ENCODE peak calls at places on chromosomes 5 and 9, in eight cellular contexts. D is choroid plexus epithelial cell, L is body of pancreas, R is fibroblast of lung, P is testis, Z is WERI-Rb-1, C is stomach, G is prostate gland. T is an unnamed sample.
A peak's percentile ranks its signal among the peaks of the same experiment; 100 is the strongest.

GRCh38 chr5:165397521-165397920 is 1892.1 kb downstream of the MAT2B start:
- DNase-seq in D (no peak), L (peak; percentile 62), R (no peak), P (no peak), Z (no peak), C (peak; percentile 54), G (no peak), T (no peak)

GRCh38 chr5:112957970-112958773 is 18.4 kb upstream of the DCP2 start:
- DNase-seq in D (peak; percentile 96), L (peak; percentile 89), R (peak; percentile 96), P (peak; percentile 51), Z (no peak), C (peak; percentile 81), G (peak; percentile 88), T (peak; percentile 99)

GRCh38 chr5:547086-547924 is 23.1 kb upstream of the SLC9A3 start:
- DNase-seq in D (no peak), L (peak; percentile 7), R (no peak), P (no peak), Z (peak; percentile 8), C (no peak), G (no peak), T (no peak)

GRCh38 chr5:149370878-149371277 is 8.2 kb downstream of the IL17B start:
- DNase-seq in D (no peak), L (peak; percentile 60), R (no peak), P (no peak), Z (no peak), C (no peak), G (no peak), T (no peak)

GRCh38 chr5:154508114-154508513 is 30.1 kb upstream of the HAND1 start:
- DNase-seq in D (no peak), L (no peak), R (no peak), P (no peak), Z (no peak), C (no peak), G (no peak), T (no peak)

GRCh38 chr5:55226027-55226933 is 835 bp downstream of the MCIDAS start:
- DNase-seq in D (no peak), L (peak; percentile 46), R (peak; percentile 37), P (peak; percentile 83), Z (peak; percentile 92), C (peak; percentile 63), G (peak; percentile 19), T (peak; percentile 34)

GRCh38 chr5:151225475-151225874 is 1.6 kb upstream of the CCDC69 start:
- DNase-seq in D (no peak), L (no peak), R (no peak), P (no peak), Z (no peak), C (no peak), G (no peak), T (no peak)

GRCh38 chr5:10524376-10525123 is 39.3 kb upstream of the ANKRD33B start:
- DNase-seq in D (peak; percentile 72), L (no peak), R (peak; percentile 98), P (no peak), Z (peak; percentile 99), C (no peak), G (no peak), T (peak; percentile 97)

GRCh38 chr5:140561753-140562523 is 2.5 kb downstream of the APBB3 start:
- DNase-seq in D (no peak), L (no peak), R (no peak), P (no peak), Z (no peak), C (no peak), G (no peak), T (no peak)

GRCh38 chr5:50745221-50745620 is 78.8 kb downstream of the PARP8 start:
- DNase-seq in D (no peak), L (no peak), R (no peak), P (no peak), Z (no peak), C (no peak), G (no peak), T (no peak)

GRCh38 chr5:130978475-130978874 is 186.6 kb downstream of the HINT1 start:
- DNase-seq in D (peak; percentile 44), L (no peak), R (peak; percentile 39), P (no peak), Z (no peak), C (no peak), G (no peak), T (peak; percentile 58)

GRCh38 chr5:63860379-63860778 is 101.9 kb downstream of the HTR1A start:
- DNase-seq in D (no peak), L (no peak), R (no peak), P (no peak), Z (no peak), C (no peak), G (no peak), T (no peak)

GRCh38 chr5:169429044-169429443 is 128.1 kb upstream of the SLIT3 start:
- DNase-seq in D (no peak), L (no peak), R (peak; percentile 70), P (no peak), Z (no peak), C (no peak), G (no peak), T (peak; percentile 77)

GRCh38 chr9:93022066-93022465 is 36.4 kb upstream of the SUSD3 start:
- DNase-seq in D (no peak), L (no peak), R (no peak), P (no peak), Z (no peak), C (no peak), G (no peak), T (no peak)

GRCh38 chr9:3441197-3441816 is 84.5 kb downstream of the RFX3 start:
- DNase-seq in D (peak; percentile 90), L (peak; percentile 52), R (peak; percentile 58), P (peak; percentile 51), Z (peak; percentile 46), C (peak; percentile 50), G (no peak), T (peak; percentile 79)

GRCh38 chr5:103561670-103562069 is 919 bp downstream of the NUDT12 start:
- DNase-seq in D (peak; percentile 6), L (no peak), R (no peak), P (no peak), Z (no peak), C (no peak), G (no peak), T (no peak)

GRCh38 chr5:56279291-56279690 is 46.2 kb upstream of the ANKRD55 start:
- DNase-seq in D (no peak), L (no peak), R (no peak), P (no peak), Z (no peak), C (no peak), G (no peak), T (no peak)

GRCh38 chr5:24094081-24094480 is 550.7 kb downstream of the CDH10 start:
- DNase-seq in D (peak; percentile 2), L (no peak), R (peak; percentile 41), P (no peak), Z (no peak), C (no peak), G (no peak), T (no peak)
- TF ChIP-seq CTCF in D (no peak), L (no peak), R (no peak), P (no peak), Z (no peak), C (no peak), G (no peak), T (no peak)

GRCh38 chr5:15499528-15500325 is at the start of gene FBXL7:
- DNase-seq in D (peak; percentile 85), L (peak; percentile 28), R (peak; percentile 80), P (peak; percentile 87), Z (peak; percentile 87), C (peak; percentile 37), G (peak; percentile 78), T (peak; percentile 83)

GRCh38 chr5:15496886-15497285 is 3.1 kb upstream of the FBXL7 start:
- DNase-seq in D (no peak), L (no peak), R (no peak), P (no peak), Z (no peak), C (no peak), G (no peak), T (no peak)

GRCh38 chr5:15501057-15501791 is 1.2 kb downstream of the FBXL7 start:
- DNase-seq in D (peak; percentile 88), L (no peak), R (peak; percentile 91), P (peak; percentile 73), Z (peak; percentile 69), C (no peak), G (peak; percentile 44), T (peak; percentile 83)

GRCh38 chr5:15502208-15502607 is 2.2 kb downstream of the FBXL7 start:
- DNase-seq in D (peak; percentile 66), L (no peak), R (peak; percentile 61), P (no peak), Z (peak; percentile 9), C (no peak), G (no peak), T (no peak)

GRCh38 chr5:15500326-15500958 is 462 bp downstream of the FBXL7 start:
- DNase-seq in D (peak; percentile 28), L (no peak), R (peak; percentile 58), P (peak; percentile 46), Z (peak; percentile 50), C (peak; percentile 26), G (peak; percentile 19), T (peak; percentile 57)
- H3K4me3 ChIP-seq in D (peak overlapping the region; percentile 86), L (no peak overlapping the region), R (peak overlapping the region; percentile 96), P (peak overlapping the region; percentile 76), Z (peak overlapping the region; percentile 95), C (peak overlapping the region; percentile 63), G (peak overlapping the region; percentile 60), T (peak overlapping the region; percentile 84)

GRCh38 chr9:27195191-27195590 is 86.2 kb downstream of the TEK start:
- DNase-seq in D (peak; percentile 41), L (no peak), R (no peak), P (no peak), Z (no peak), C (no peak), G (no peak), T (no peak)
- TF ChIP-seq CTCF in D (no peak), L (no peak), R (no peak), P (no peak), Z (no peak), C (no peak), G (no peak), T (no peak)

DNA sequence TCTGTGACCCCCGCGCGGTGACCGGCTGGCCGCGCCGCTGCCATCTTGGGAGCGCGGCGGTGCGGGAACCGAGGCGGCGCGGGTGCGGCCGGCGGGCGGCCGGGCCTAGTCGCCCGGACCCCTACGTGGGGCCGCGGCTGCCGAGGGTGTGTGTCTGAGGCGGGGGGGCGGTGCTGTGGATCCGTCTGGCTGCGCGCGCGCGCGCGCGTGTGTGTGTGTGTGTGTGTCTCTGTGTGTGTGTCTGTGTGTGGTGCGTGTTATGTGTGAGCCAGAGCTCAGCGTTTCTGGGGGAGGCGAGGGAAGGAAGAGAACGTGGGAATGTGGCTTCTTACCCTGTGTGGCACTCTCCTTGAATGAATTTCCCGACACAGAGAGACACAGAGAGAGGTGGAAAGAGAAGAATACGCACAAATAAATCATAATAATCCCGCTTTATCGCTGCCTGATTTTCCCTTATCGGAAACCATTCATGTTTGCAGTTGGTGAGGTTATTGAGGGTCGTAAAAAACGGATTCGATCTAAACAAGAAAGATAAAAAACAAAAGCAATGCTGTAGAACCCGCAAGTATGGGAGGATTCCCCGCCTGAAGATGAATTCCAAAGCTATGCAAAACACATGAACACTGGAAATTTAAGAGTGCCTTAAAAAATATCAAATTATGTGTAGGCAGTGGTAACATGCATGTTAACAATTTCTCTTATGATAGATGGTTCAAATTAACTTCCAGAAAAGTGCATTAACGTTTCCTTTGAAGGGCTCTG is 5.7 kb downstream of the NR2F1 start:
- DNase-seq in D (peak; percentile 63), L (no peak), R (peak; percentile 70), P (no peak), Z (no peak), C (no peak), G (no peak), T (no peak)
- H3K4me3 ChIP-seq in D (peak overlapping the region; percentile 69), L (no peak overlapping the region), R (peak overlapping the region; percentile 88), P (peak overlapping the region; percentile 29), Z (no peak overlapping the region), C (peak overlapping the region; percentile 59), G (peak overlapping the region; percentile 56), T (no peak overlapping the region)

T was measured in foreskin fibroblast.